ENCODE peak calls at places on chromosomes 5 and 9, in eight cellular contexts. F is CD8-positive, alpha-beta memory T cell; V is spleen; X is SJSA1; T is pancreas; L is PC-3; I is iPS DF 6.9; O is heart left ventricle. Q is an unnamed sample.

GRCh38 chr9:93501406-93501805 is 48.0 kb upstream of the FAM120AOS start:
- DNase-seq in I (no peak), L (no peak), X (no peak), V (no peak), O (no peak), F (peak), T (no peak), Q (no peak)

GRCh38 chr9:94188246-94188645 is 70.9 kb upstream of the ZNF169 start:
- DNase-seq in I (no peak), T (no peak), F (no peak), O (no peak), L (no peak), X (no peak), V (no peak), Q (no peak)

GRCh38 chr9:108083160-108083559 is 593.6 kb upstream of the KLF4 start:
- DNase-seq in I (no peak), O (no peak), T (no peak), F (no peak), V (no peak), X (no peak), L (no peak), Q (no peak)

GRCh38 chr9:16385590-16386578 is 484.6 kb downstream of the BNC2 start:
- DNase-seq in F (no peak), I (no peak), V (no peak), O (no peak), T (no peak), L (peak), X (no peak), Q (no peak)

GRCh38 chr9:137967280-137967943 is 89.8 kb downstream of the CACNA1B start:
- DNase-seq in T (no peak), L (no peak), V (peak), F (no peak), X (no peak), O (no peak), I (no peak), Q (no peak)

GRCh38 chr9:114906922-114907571 is 23.3 kb downstream of the TNFSF8 start:
- DNase-seq in I (peak), F (peak), O (no peak), X (no peak), T (no peak), L (peak), V (no peak), Q (no peak)

GRCh38 chr5:112691758-112692157 is 45.9 kb upstream of the APC start:
- DNase-seq in L (peak), I (no peak), T (no peak), F (no peak), V (no peak), O (no peak), X (no peak), Q (peak)

GRCh38 chr5:148403344-148403743 is 19.6 kb downstream of the FBXO38 start:
- DNase-seq in V (no peak), T (no peak), L (no peak), F (no peak), I (no peak), O (no peak), X (no peak), Q (no peak)

GRCh38 chr5:180079702-180080466 is 8.3 kb upstream of the RNF130 start:
- DNase-seq in T (no peak), V (no peak), I (no peak), X (no peak), O (no peak), F (no peak), L (no peak), Q (no peak)

GRCh38 chr5:142422426-142422825 is 97.6 kb upstream of the SPRY4 start:
- DNase-seq in O (no peak), I (no peak), F (no peak), L (peak), X (no peak), T (no peak), V (no peak), Q (no peak)

GRCh38 chr9:114905160-114905940 is 25.0 kb downstream of the TNFSF8 start:
- DNase-seq in L (no peak), I (no peak), V (no peak), O (no peak), F (no peak), T (no peak), X (no peak), Q (no peak)

GRCh38 chr5:68155940-68156339 is 59.6 kb upstream of the PIK3R1 start:
- DNase-seq in T (no peak), L (no peak), O (no peak), F (no peak), V (no peak), X (no peak), I (no peak), Q (no peak)

GRCh38 chr9:128113526-128114325 is 13.8 kb downstream of the PTGES2 start:
- DNase-seq in V (peak), T (peak), O (no peak), F (no peak), X (no peak), L (no peak), I (no peak), Q (no peak)

GRCh38 chr5:141875795-141876627 is 2.2 kb downstream of the PCDH1 start:
- DNase-seq in T (peak), X (peak), L (peak), O (no peak), I (no peak), F (no peak), V (peak), Q (peak)

GRCh38 chr9:110427497-110428104 is 89.9 kb upstream of the TXNDC8 start:
- DNase-seq in V (no peak), I (peak), L (peak), T (peak), X (no peak), O (no peak), F (no peak), Q (no peak)

GRCh38 chr5:65030056-65030455 is 261.3 kb downstream of the CWC27 start:
- DNase-seq in F (no peak), V (no peak), I (no peak), O (no peak), X (no peak), T (no peak), L (no peak), Q (no peak)
- H3K4me3 ChIP-seq in F (no peak), V (no peak), I (no peak), O (no peak), X (no peak), T (no peak), L (no peak), Q (no peak)

GRCh38 chr5:53381-54174 is 38.4 kb upstream of the PLEKHG4B start:
- DNase-seq in V (no peak), T (peak), X (no peak), F (no peak), I (peak), O (peak), L (peak), Q (no peak)
- H3K4me3 ChIP-seq in V (peak), T (peak), X (peak), F (no peak), I (peak), O (peak), L (peak), Q (no peak)

GRCh38 chr5:1537166-1538154 is 13.7 kb upstream of the LPCAT1 start:
- DNase-seq in F (no peak), V (peak), I (no peak), T (no peak), X (peak), L (no peak), O (peak), Q (no peak)
- H3K4me3 ChIP-seq in F (peak), V (peak), I (no peak), T (peak), X (peak), L (peak), O (peak), Q (no peak)

DNA sequence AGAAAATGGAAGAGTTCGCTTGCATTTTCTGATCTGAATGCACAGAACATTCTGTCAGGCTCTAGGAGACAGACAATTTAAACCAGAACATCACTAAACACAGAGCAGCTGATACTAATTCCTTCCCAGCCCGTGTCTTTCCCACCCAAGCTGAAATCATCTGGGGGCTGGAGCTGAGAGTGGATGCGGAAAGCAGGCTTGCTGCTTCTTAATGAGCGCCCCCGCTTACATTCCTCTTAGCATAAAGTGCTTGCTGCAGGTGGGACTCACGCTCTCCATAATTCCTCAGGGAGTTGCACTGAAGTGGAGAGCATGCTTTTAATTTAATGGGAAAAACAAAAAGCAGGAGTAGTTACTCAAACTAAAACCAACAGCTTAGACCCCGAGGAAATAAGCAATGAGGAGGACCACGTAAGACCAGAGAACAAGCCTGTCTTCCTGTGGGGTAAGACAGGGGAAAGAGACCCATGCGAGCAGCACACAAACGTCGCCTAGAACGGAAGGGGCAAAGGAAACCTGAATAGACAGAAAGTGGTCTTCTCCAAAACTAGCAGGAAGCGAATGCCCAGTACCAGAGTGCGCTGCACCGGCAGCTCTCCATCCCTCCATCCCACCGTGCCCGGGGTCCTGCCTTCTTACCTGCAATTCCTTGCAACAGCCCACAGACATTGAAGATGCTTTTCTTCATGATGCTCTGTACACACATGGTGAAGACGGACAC is 139.3 kb downstream of the LHFPL2 start:
- DNase-seq in F (peak), T (no peak), I (no peak), L (no peak), O (no peak), X (no peak), V (no peak), Q (no peak)
- H3K4me3 ChIP-seq in F (peak), T (peak), I (no peak), L (peak), O (peak), X (no peak), V (peak), Q (peak)

GRCh38 chr5:76952795-76953536 is at the start of gene CRHBP:
- DNase-seq in F (no peak), V (no peak), O (no peak), T (no peak), I (no peak), L (no peak), X (no peak), Q (no peak)
- H3K4me3 ChIP-seq in F (no peak), V (peak), O (peak), T (peak), I (peak), L (no peak), X (peak), Q (no peak)

GRCh38 chr9:32783168-32783891 is at the start of gene TMEM215:
- DNase-seq in X (no peak), I (no peak), O (no peak), F (no peak), T (peak), V (peak), L (no peak), Q (no peak)
- H3K4me3 ChIP-seq in X (no peak), I (peak), O (peak), F (no peak), T (peak), V (no peak), L (no peak), Q (no peak)

GRCh38 chr5:9865574-9865973 is 235.4 kb upstream of the TAS2R1 start:
- DNase-seq in F (no peak), X (no peak), V (no peak), O (no peak), I (no peak), L (peak), T (no peak), Q (no peak)

GRCh38 chr5:9864791-9865190 is 234.6 kb upstream of the TAS2R1 start:
- DNase-seq in O (no peak), X (no peak), F (no peak), T (no peak), V (no peak), I (no peak), L (no peak), Q (no peak)

DNA sequence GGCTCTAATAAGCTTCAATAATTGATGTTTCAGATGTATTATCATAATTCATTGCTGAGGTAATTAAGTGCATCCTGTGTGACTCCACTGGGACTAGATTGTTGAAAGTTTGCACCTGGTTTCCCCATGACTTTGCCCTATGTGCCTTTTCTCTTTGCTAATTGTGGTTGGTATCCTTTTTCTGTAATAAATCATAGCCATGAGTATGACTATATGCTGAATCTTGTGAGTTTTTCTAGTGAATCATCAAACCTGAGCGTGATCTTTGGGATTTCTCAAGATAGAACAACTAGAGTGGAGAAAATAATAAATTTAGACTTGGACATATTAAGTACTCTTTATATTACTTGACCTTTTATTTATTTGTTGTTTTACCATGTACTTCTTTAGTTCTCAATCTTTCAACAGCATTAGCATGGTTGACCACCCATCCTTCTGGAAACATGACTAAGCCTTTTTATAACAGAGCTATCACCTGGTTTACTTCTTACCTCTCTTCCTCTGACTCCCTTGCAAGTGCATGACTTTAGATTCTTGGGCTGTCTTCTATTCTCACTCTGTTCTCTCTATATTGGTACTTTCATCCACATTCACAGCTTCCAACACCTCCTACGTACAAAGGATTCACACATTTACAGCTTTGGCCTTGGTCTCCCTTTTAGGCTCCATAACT is 239.6 kb upstream of the TAS2R1 start:
- DNase-seq in V (no peak), L (peak), X (no peak), I (no peak), F (no peak), O (no peak), T (no peak), Q (peak)
- H3K4me3 ChIP-seq in V (no peak), L (no peak), X (no peak), I (no peak), F (no peak), O (no peak), T (no peak), Q (no peak)

GRCh38 chr5:159106569-159107282 is 7.0 kb upstream of the EBF1 start:
- DNase-seq in L (peak), V (peak), T (peak), F (peak), I (no peak), X (peak), O (peak), Q (peak)
- H3K4me3 ChIP-seq in L (peak), V (peak), T (peak), F (peak), I (no peak), X (peak), O (peak), Q (no peak)

GRCh38 chr5:159893020-159893695 is 23.1 kb upstream of the ADRA1B start:
- DNase-seq in X (no peak), F (no peak), T (no peak), O (no peak), V (no peak), L (no peak), I (no peak), Q (no peak)

GRCh38 chr5:159890141-159890540 is 26.1 kb upstream of the ADRA1B start:
- DNase-seq in F (no peak), X (no peak), L (no peak), V (no peak), O (no peak), T (no peak), I (no peak), Q (no peak)

GRCh38 chr5:159887050-159887449 is 29.2 kb upstream of the ADRA1B start:
- DNase-seq in V (no peak), X (no peak), L (no peak), I (no peak), T (no peak), F (no peak), O (no peak), Q (no peak)

GRCh38 chr5:159894149-159894720 is 22.0 kb upstream of the ADRA1B start:
- DNase-seq in L (no peak), F (no peak), X (peak), I (no peak), V (no peak), O (no peak), T (no peak), Q (no peak)

GRCh38 chr5:159891371-159891770 is 24.9 kb upstream of the ADRA1B start:
- DNase-seq in L (peak), I (no peak), F (no peak), X (no peak), T (no peak), O (no peak), V (no peak), Q (no peak)
- H3K4me3 ChIP-seq in L (no peak), I (no peak), F (no peak), X (no peak), T (no peak), O (no peak), V (no peak), Q (no peak)

Q was measured in PC-9.